ENCODE peak calls at places on chromosomes 7 and 10, in ten cellular contexts. One of them, this sample, is unnamed.

GRCh38 chr7:158650821-158651225 is 53.8 kb downstream of the NCAPG2 start:
- DNase-seq in vagina: no peak
- DNase-seq in transverse colon: no peak
- DNase-seq in SK-N-SH: no peak
- DNase-seq in WTC11: no peak
- DNase-seq in GM10248: no peak
- DNase-seq in GM23338: no peak
- DNase-seq in IMR-90: peak
- DNase-seq in prostate gland: no peak
- DNase-seq in nephron progenitor cell: no peak
- DNase-seq in this sample: no peak

GRCh38 chr10:128062331-128062730 is 63.9 kb downstream of the MKI67 start:
- DNase-seq in IMR-90: no peak
- DNase-seq in SK-N-SH: peak
- DNase-seq in prostate gland: no peak
- DNase-seq in GM10248: no peak
- DNase-seq in vagina: no peak
- DNase-seq in transverse colon: no peak
- DNase-seq in WTC11: no peak
- DNase-seq in GM23338: peak
- DNase-seq in nephron progenitor cell: peak
- DNase-seq in this sample: peak

GRCh38 chr7:69871213-69871885 is 273.1 kb downstream of the AUTS2 start:
- DNase-seq in GM23338: no peak
- DNase-seq in SK-N-SH: peak
- DNase-seq in vagina: no peak
- DNase-seq in WTC11: no peak
- DNase-seq in nephron progenitor cell: no peak
- DNase-seq in GM10248: no peak
- DNase-seq in prostate gland: no peak
- DNase-seq in transverse colon: no peak
- DNase-seq in IMR-90: peak
- DNase-seq in this sample: no peak

GRCh38 chr7:138008588-138009349 is 6.9 kb upstream of the CREB3L2 start:
- DNase-seq in GM10248: peak
- DNase-seq in SK-N-SH: peak
- DNase-seq in prostate gland: peak
- DNase-seq in GM23338: peak
- DNase-seq in transverse colon: peak
- DNase-seq in WTC11: no peak
- DNase-seq in nephron progenitor cell: peak
- DNase-seq in vagina: no peak
- DNase-seq in IMR-90: peak
- DNase-seq in this sample: peak

GRCh38 chr10:45034301-45034700 is 33.6 kb downstream of the ZNF22 start:
- DNase-seq in transverse colon: no peak
- DNase-seq in SK-N-SH: no peak
- DNase-seq in GM23338: no peak
- DNase-seq in nephron progenitor cell: no peak
- DNase-seq in vagina: no peak
- DNase-seq in GM10248: no peak
- DNase-seq in prostate gland: no peak
- DNase-seq in IMR-90: no peak
- DNase-seq in WTC11: no peak
- DNase-seq in this sample: no peak

GRCh38 chr7:98978672-98979071 is 100.3 kb downstream of the TRRAP start:
- DNase-seq in transverse colon: no peak
- DNase-seq in GM10248: no peak
- DNase-seq in SK-N-SH: no peak
- DNase-seq in IMR-90: no peak
- DNase-seq in GM23338: no peak
- DNase-seq in nephron progenitor cell: no peak
- DNase-seq in prostate gland: no peak
- DNase-seq in vagina: no peak
- DNase-seq in WTC11: no peak
- DNase-seq in this sample: no peak

GRCh38 chr10:84363434-84363833 is 35.0 kb downstream of the CCSER2 start:
- DNase-seq in transverse colon: no peak
- DNase-seq in WTC11: no peak
- DNase-seq in SK-N-SH: no peak
- DNase-seq in prostate gland: no peak
- DNase-seq in GM10248: no peak
- DNase-seq in nephron progenitor cell: no peak
- DNase-seq in GM23338: no peak
- DNase-seq in vagina: no peak
- DNase-seq in IMR-90: no peak
- DNase-seq in this sample: no peak

GRCh38 chr7:142001163-142001874 is 5.6 kb downstream of the MGAM start:
- DNase-seq in vagina: no peak
- DNase-seq in SK-N-SH: no peak
- DNase-seq in IMR-90: no peak
- DNase-seq in GM10248: no peak
- DNase-seq in prostate gland: no peak
- DNase-seq in GM23338: no peak
- DNase-seq in WTC11: no peak
- DNase-seq in nephron progenitor cell: no peak
- DNase-seq in transverse colon: peak
- DNase-seq in this sample: no peak

GRCh38 chr7:149872419-149873073 is 1.2 kb upstream of the ATP6V0E2 start:
- DNase-seq in GM10248: peak
- DNase-seq in SK-N-SH: peak
- DNase-seq in GM23338: peak
- DNase-seq in IMR-90: peak
- DNase-seq in WTC11: peak
- DNase-seq in prostate gland: peak
- DNase-seq in transverse colon: peak
- DNase-seq in nephron progenitor cell: peak
- DNase-seq in vagina: peak
- DNase-seq in this sample: peak

GRCh38 chr7:149873074-149873967 is 448 bp upstream of the ATP6V0E2 start:
- DNase-seq in WTC11: peak
- DNase-seq in vagina: peak
- DNase-seq in IMR-90: peak
- DNase-seq in nephron progenitor cell: peak
- DNase-seq in GM23338: peak
- DNase-seq in GM10248: peak
- DNase-seq in SK-N-SH: peak
- DNase-seq in prostate gland: peak
- DNase-seq in transverse colon: peak
- DNase-seq in this sample: peak

GRCh38 chr7:149875396-149875795 is 1.6 kb downstream of the ATP6V0E2 start:
- DNase-seq in vagina: no peak
- DNase-seq in prostate gland: peak
- DNase-seq in GM23338: no peak
- DNase-seq in WTC11: no peak
- DNase-seq in nephron progenitor cell: no peak
- DNase-seq in transverse colon: no peak
- DNase-seq in GM10248: no peak
- DNase-seq in SK-N-SH: no peak
- DNase-seq in IMR-90: no peak
- DNase-seq in this sample: no peak

GRCh38 chr7:149874644-149875028 is 867 bp downstream of the ATP6V0E2 start:
- DNase-seq in GM23338: no peak
- DNase-seq in SK-N-SH: no peak
- DNase-seq in vagina: peak
- DNase-seq in WTC11: no peak
- DNase-seq in nephron progenitor cell: no peak
- DNase-seq in IMR-90: no peak
- DNase-seq in prostate gland: peak
- DNase-seq in transverse colon: no peak
- DNase-seq in GM10248: no peak
- DNase-seq in this sample: no peak

DNA sequence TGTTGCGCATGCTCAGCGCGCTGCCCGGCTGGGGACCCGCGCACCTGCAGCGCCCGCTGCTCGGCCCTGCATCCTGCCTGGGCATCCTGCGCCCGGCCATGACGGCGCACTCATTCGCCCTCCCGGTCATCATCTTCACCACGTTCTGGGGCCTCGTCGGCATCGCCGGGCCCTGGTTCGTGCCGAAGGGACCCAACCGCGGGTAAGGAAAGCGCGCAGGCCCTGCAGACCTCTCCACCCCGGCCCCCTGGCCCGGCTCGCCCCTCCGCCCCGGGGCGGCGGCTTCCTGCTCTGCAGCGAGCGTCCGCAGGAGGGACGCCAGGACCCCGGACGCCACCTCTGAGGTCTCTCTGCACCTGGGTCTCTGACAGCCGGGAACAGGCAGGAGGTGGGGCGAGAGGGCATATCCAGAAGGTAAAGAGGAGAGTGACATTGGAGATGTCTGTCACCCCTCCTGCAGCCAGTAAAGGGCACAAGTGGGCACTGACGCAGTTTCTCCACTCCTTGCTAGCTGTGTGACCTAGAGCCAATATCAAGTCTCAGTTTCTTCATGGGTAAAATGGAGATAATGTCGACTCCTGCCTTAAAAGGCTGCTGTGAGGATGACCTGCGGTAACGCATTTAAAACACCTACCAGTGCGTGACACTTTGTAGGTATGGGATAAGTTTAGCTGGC is at the start of gene ATP6V0E2:
- DNase-seq in WTC11: no peak
- DNase-seq in IMR-90: no peak
- DNase-seq in SK-N-SH: no peak
- DNase-seq in vagina: no peak
- DNase-seq in prostate gland: no peak
- DNase-seq in GM10248: no peak
- DNase-seq in transverse colon: no peak
- DNase-seq in GM23338: peak
- DNase-seq in nephron progenitor cell: no peak
- DNase-seq in this sample: no peak
- TF ChIP-seq CTCF in WTC11: no peak
- TF ChIP-seq CTCF in IMR-90: no peak
- TF ChIP-seq CTCF in SK-N-SH: no peak
- TF ChIP-seq CTCF in vagina: no peak
- TF ChIP-seq CTCF in prostate gland: no peak
- TF ChIP-seq CTCF in GM10248: no peak
- TF ChIP-seq CTCF in transverse colon: no peak
- TF ChIP-seq CTCF in GM23338: no peak
- TF ChIP-seq CTCF in nephron progenitor cell: no peak
- TF ChIP-seq CTCF in this sample: no peak

GRCh38 chr10:86556933-86557649 is 35.5 kb upstream of the WAPL start:
- DNase-seq in prostate gland: no peak
- DNase-seq in WTC11: no peak
- DNase-seq in SK-N-SH: no peak
- DNase-seq in IMR-90: no peak
- DNase-seq in GM10248: no peak
- DNase-seq in vagina: no peak
- DNase-seq in GM23338: no peak
- DNase-seq in nephron progenitor cell: no peak
- DNase-seq in transverse colon: no peak
- DNase-seq in this sample: no peak

GRCh38 chr10:86556532-86556931 is 34.9 kb upstream of the WAPL start:
- DNase-seq in GM10248: no peak
- DNase-seq in SK-N-SH: no peak
- DNase-seq in transverse colon: no peak
- DNase-seq in nephron progenitor cell: no peak
- DNase-seq in WTC11: no peak
- DNase-seq in IMR-90: no peak
- DNase-seq in vagina: no peak
- DNase-seq in GM23338: no peak
- DNase-seq in prostate gland: peak
- DNase-seq in this sample: no peak

GRCh38 chr10:86553213-86553612 is 31.6 kb upstream of the WAPL start:
- DNase-seq in WTC11: no peak
- DNase-seq in vagina: no peak
- DNase-seq in SK-N-SH: no peak
- DNase-seq in prostate gland: no peak
- DNase-seq in IMR-90: no peak
- DNase-seq in transverse colon: no peak
- DNase-seq in GM23338: no peak
- DNase-seq in GM10248: no peak
- DNase-seq in nephron progenitor cell: no peak
- DNase-seq in this sample: no peak

GRCh38 chr10:86553639-86554038 is 32.0 kb upstream of the WAPL start:
- DNase-seq in GM23338: no peak
- DNase-seq in SK-N-SH: no peak
- DNase-seq in transverse colon: no peak
- DNase-seq in vagina: no peak
- DNase-seq in prostate gland: no peak
- DNase-seq in nephron progenitor cell: no peak
- DNase-seq in GM10248: no peak
- DNase-seq in IMR-90: no peak
- DNase-seq in WTC11: no peak
- DNase-seq in this sample: no peak
- TF ChIP-seq CTCF in GM23338: no peak
- TF ChIP-seq CTCF in SK-N-SH: no peak
- TF ChIP-seq CTCF in transverse colon: no peak
- TF ChIP-seq CTCF in vagina: no peak
- TF ChIP-seq CTCF in prostate gland: no peak
- TF ChIP-seq CTCF in nephron progenitor cell: no peak
- TF ChIP-seq CTCF in GM10248: no peak
- TF ChIP-seq CTCF in IMR-90: no peak
- TF ChIP-seq CTCF in WTC11: no peak
- TF ChIP-seq CTCF in this sample: no peak

GRCh38 chr7:50315193-50315592 is 10.7 kb downstream of the IKZF1 start:
- DNase-seq in WTC11: no peak
- DNase-seq in GM23338: no peak
- DNase-seq in IMR-90: no peak
- DNase-seq in transverse colon: no peak
- DNase-seq in SK-N-SH: no peak
- DNase-seq in prostate gland: no peak
- DNase-seq in nephron progenitor cell: no peak
- DNase-seq in vagina: no peak
- DNase-seq in GM10248: no peak
- DNase-seq in this sample: no peak

GRCh38 chr7:50317697-50318640 is 13.5 kb downstream of the IKZF1 start:
- DNase-seq in vagina: no peak
- DNase-seq in nephron progenitor cell: no peak
- DNase-seq in GM10248: no peak
- DNase-seq in prostate gland: no peak
- DNase-seq in GM23338: no peak
- DNase-seq in SK-N-SH: no peak
- DNase-seq in IMR-90: no peak
- DNase-seq in transverse colon: no peak
- DNase-seq in WTC11: no peak
- DNase-seq in this sample: no peak

GRCh38 chr7:50317221-50317678 is 12.7 kb downstream of the IKZF1 start:
- DNase-seq in SK-N-SH: no peak
- DNase-seq in IMR-90: no peak
- DNase-seq in GM23338: no peak
- DNase-seq in WTC11: no peak
- DNase-seq in GM10248: peak
- DNase-seq in transverse colon: no peak
- DNase-seq in vagina: no peak
- DNase-seq in prostate gland: no peak
- DNase-seq in nephron progenitor cell: no peak
- DNase-seq in this sample: no peak

GRCh38 chr7:50314778-50315177 is 10.3 kb downstream of the IKZF1 start:
- DNase-seq in nephron progenitor cell: peak
- DNase-seq in GM10248: no peak
- DNase-seq in IMR-90: no peak
- DNase-seq in SK-N-SH: no peak
- DNase-seq in GM23338: peak
- DNase-seq in transverse colon: no peak
- DNase-seq in vagina: no peak
- DNase-seq in prostate gland: no peak
- DNase-seq in WTC11: no peak
- DNase-seq in this sample: no peak

DNA sequence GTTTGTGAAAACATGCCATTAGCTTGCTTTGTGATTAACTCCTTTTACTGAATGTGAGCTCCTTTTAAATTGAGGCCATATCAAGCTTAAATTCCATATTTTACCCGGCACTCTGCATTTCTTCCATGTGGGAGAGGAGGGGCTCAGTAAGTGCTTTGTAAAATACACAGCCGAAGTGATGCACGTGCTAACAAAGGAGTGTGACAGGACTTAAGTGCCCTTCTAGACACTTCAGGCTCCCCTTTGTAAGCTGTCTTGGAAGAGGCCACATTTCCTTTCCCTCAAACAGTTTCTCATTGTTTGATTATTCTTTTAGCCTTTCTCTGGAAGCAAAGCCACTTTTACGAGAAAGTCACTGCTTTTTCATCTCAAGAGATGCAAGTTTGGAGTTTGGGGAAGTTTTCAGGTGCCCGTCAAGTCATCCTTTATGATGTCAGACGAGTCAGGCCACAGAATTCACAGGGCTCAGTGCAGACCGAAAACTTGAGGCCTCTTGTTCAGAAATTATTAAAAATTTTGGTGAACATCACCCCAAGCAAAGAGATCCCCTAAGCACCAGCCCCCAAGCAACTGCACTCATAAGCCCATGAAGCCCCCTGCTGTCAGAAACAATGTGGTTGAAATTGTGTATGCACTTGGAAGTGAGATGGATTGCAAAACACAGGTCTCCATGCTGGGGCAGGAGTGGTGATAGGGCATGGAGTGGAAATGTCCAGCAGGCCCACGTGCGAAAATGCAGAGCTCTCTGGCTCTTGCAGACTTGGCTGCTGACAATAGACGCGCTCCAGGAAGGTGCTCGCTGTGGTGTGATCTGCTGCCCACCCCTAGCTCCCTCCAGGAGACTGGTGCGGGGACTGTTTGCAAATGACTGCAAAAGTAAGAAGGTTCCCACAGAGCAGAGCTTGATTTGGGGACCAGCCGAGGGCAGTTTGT is 11.5 kb downstream of the IKZF1 start:
- DNase-seq in GM23338: no peak
- DNase-seq in IMR-90: no peak
- DNase-seq in prostate gland: no peak
- DNase-seq in GM10248: no peak
- DNase-seq in transverse colon: no peak
- DNase-seq in SK-N-SH: no peak
- DNase-seq in vagina: no peak
- DNase-seq in nephron progenitor cell: no peak
- DNase-seq in WTC11: no peak
- DNase-seq in this sample: no peak
- TF ChIP-seq CTCF in GM23338: no peak
- TF ChIP-seq CTCF in IMR-90: no peak
- TF ChIP-seq CTCF in prostate gland: no peak
- TF ChIP-seq CTCF in GM10248: no peak
- TF ChIP-seq CTCF in transverse colon: no peak
- TF ChIP-seq CTCF in SK-N-SH: no peak
- TF ChIP-seq CTCF in vagina: no peak
- TF ChIP-seq CTCF in nephron progenitor cell: no peak
- TF ChIP-seq CTCF in WTC11: no peak
- TF ChIP-seq CTCF in this sample: no peak

GRCh38 chr10:112775347-112775746 is 174.7 kb upstream of the TCF7L2 start:
- DNase-seq in IMR-90: peak
- DNase-seq in vagina: no peak
- DNase-seq in transverse colon: no peak
- DNase-seq in GM10248: no peak
- DNase-seq in GM23338: no peak
- DNase-seq in SK-N-SH: no peak
- DNase-seq in WTC11: no peak
- DNase-seq in nephron progenitor cell: no peak
- DNase-seq in prostate gland: no peak
- DNase-seq in this sample: no peak
- TF ChIP-seq CTCF in IMR-90: peak
- TF ChIP-seq CTCF in vagina: no peak
- TF ChIP-seq CTCF in transverse colon: no peak
- TF ChIP-seq CTCF in GM10248: no peak
- TF ChIP-seq CTCF in GM23338: no peak
- TF ChIP-seq CTCF in SK-N-SH: peak
- TF ChIP-seq CTCF in WTC11: no peak
- TF ChIP-seq CTCF in nephron progenitor cell: no peak
- TF ChIP-seq CTCF in prostate gland: peak
- TF ChIP-seq CTCF in this sample: no peak